ENCODE peak calls at places on chromosome 21, in four cellular contexts. R is CD4-positive, alpha-beta T cell; S is H9; P is testis. N is an unnamed sample.

GRCh38 chr21:41216486-41216885 is 48.5 kb downstream of the BACE2 start:
- DNase-seq in R (no peak), S (no peak), P (no peak), N (no peak)

GRCh38 chr21:34029724-34030528 is 43.5 kb upstream of the MRPS6 start:
- DNase-seq in R (peak; percentile 9), S (peak; percentile 88), P (peak; percentile 85), N (peak; percentile 42)

GRCh38 chr21:34200288-34200905 is 127.0 kb downstream of the MRPS6 start:
- DNase-seq in R (no peak), S (no peak), P (no peak), N (peak; percentile 82)

GRCh38 chr21:38955495-38955894 is 149.8 kb downstream of the ETS2 start:
- DNase-seq in R (no peak), S (no peak), P (no peak), N (no peak)

GRCh38 chr21:33264561-33264960 is 1.6 kb upstream of the IL10RB start:
- DNase-seq in R (no peak), S (no peak), P (no peak), N (no peak)

GRCh38 chr21:16532841-16533240 is 803.1 kb downstream of the USP25 start:
- DNase-seq in R (no peak), S (no peak), P (no peak), N (no peak)

GRCh38 chr21:34031835-34032370 is 41.5 kb upstream of the MRPS6 start:
- DNase-seq in R (no peak), S (no peak), P (no peak), N (no peak)

GRCh38 chr21:32578107-32578691 is 7.1 kb downstream of the TCP10L start:
- DNase-seq in R (no peak), S (peak; percentile 79), P (no peak), N (peak; percentile 22)

GRCh38 chr21:24514081-24514733 is 1093.1 kb downstream of the MRPL39 start:
- DNase-seq in R (no peak), S (no peak), P (no peak), N (peak; percentile 5)

GRCh38 chr21:33948096-33948950 is 32.7 kb upstream of the ATP5PO start:
- DNase-seq in R (peak; percentile 82), S (peak; percentile 92), P (no peak), N (peak; percentile 45)

GRCh38 chr21:37166733-37167132 is 93.7 kb downstream of the TTC3 start:
- DNase-seq in R (no peak), S (peak; percentile 43), P (no peak), N (peak; percentile 20)

GRCh38 chr21:31515253-31515652 is 144.2 kb upstream of the SOD1 start:
- DNase-seq in R (no peak), S (no peak), P (no peak), N (no peak)
- H3K27ac ChIP-seq in R (no peak overlapping the region), S (no peak overlapping the region), P (no peak overlapping the region), N (no peak overlapping the region)

GRCh38 chr21:35506352-35506751 is 457.2 kb upstream of the RUNX1 start:
- DNase-seq in R (no peak), S (no peak), P (no peak), N (peak; percentile 40)

GRCh38 chr21:35509004-35509704 is 460.1 kb upstream of the RUNX1 start:
- DNase-seq in R (no peak), S (no peak), P (no peak), N (no peak)

GRCh38 chr21:35511298-35512162 is 462.4 kb upstream of the RUNX1 start:
- DNase-seq in R (no peak), S (no peak), P (no peak), N (peak; percentile 29)

GRCh38 chr21:35510294-35510693 is 461.2 kb upstream of the RUNX1 start:
- DNase-seq in R (no peak), S (no peak), P (no peak), N (no peak)

DNA sequence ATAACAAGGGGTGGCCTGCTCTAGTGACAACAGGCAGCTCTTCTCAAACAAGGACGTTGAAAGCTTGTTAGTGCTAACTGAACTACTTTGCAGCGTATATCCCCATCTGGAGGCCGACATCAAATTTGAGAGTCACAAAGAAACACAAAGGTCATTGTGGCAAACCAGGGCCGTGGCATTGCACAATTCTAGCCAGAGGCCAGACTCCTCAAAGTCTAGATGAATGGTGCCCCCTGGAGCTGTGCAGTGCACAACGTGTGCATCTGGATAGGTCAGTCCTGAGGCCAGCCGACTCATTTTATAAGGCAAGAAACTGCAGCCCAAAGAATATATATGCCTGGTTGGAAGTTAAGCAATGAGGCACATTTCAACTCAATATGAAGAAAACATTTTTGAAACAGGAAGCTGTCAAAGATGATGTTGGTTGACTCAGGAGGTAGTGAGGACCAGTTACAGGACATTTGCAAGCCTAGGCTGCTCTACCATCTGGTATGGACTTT is 459.3 kb upstream of the RUNX1 start:
- DNase-seq in R (no peak), S (peak; percentile 56), P (peak; percentile 49), N (no peak)
- TF ChIP-seq CTCF in R (no peak), S (peak; percentile 56), P (no peak), N (peak; percentile 64)

DNA sequence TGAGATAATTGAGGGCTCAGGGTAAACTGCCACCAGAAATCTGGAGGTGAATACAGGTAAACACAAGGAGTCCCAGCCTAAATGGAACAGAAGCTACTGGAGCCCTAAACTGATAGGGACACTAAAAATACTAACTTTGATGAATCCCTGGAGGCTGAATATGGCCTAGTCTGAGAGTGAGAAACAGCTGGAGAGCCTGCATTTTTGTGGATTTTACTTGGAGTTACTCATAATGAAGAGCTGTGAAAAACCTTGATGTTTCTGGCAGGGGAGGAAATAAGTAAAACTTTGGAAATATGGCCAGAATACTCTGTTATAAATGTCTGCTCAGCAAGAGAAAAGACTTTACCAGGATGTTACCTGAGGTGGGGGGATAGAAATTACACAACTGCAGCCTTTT is 164.4 kb downstream of the LIPI start:
- DNase-seq in R (no peak), S (no peak), P (no peak), N (no peak)
- H3K9me3 ChIP-seq in R (no peaks in the 10 kb centered on the region), S (no peaks in the 10 kb centered on the region), P (no peaks in the 10 kb centered on the region), N (no peaks in the 10 kb centered on the region)

DNA sequence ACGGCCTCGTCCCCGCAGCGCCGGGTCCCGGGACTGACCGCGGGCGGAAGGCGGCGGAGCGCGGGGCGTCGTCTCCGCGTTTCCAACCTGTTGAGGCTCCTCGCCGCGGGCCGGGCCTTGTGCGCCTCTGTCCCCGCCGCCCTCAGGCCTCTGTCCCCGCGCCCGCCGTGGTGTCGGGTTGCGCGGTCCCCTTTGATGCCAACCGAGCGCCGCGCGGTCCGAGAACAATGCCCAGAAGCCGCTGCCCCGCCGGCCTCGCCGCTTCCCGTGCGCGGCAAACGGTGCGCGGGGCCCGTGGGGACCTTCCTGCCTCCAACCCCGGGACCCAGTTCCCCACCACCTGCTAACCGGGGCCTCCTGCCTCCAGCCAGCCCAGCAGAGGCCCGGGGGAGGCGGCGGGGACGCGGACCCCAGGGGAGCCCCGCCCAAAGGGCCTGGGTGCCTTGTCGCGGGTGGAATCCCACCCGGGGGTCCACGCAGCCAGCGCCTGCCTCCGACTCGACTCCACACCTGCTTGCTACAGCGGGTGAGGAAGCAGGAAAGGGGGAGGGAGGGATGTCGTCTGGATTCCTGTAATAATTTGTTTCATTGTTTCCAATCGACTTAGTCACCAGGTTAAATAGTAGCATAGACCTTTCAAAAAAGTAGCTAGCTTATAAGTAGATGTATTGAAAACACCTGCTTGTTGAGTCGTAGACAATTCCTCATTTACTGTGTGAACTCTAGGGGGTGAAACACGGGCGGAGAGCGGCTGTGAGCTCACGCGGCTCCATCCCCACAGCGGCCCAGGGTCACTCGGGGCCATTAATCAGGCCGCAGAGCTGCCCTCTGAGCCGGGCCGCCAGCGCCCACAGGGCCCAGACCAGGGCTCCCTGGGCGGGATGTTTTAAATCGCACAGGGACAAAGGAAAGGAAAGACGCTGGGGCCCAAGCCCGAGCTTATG is 1.1 kb downstream of the COL18A1 start:
- DNase-seq in R (no peak), S (no peak), P (peak; percentile 60), N (no peak)
- H3K27ac ChIP-seq in R (no peak overlapping the region), S (peak overlapping the region; percentile 0), P (peak overlapping the region; percentile 88), N (peak overlapping the region; percentile 90)

GRCh38 chr21:44872568-44873355 is 728 bp downstream of the PTTG1IP start:
- DNase-seq in R (no peak), S (no peak), P (peak; percentile 57), N (peak; percentile 47)
- TF ChIP-seq CTCF in R (no peak), S (no peak), P (no peak), N (no peak)

DNA sequence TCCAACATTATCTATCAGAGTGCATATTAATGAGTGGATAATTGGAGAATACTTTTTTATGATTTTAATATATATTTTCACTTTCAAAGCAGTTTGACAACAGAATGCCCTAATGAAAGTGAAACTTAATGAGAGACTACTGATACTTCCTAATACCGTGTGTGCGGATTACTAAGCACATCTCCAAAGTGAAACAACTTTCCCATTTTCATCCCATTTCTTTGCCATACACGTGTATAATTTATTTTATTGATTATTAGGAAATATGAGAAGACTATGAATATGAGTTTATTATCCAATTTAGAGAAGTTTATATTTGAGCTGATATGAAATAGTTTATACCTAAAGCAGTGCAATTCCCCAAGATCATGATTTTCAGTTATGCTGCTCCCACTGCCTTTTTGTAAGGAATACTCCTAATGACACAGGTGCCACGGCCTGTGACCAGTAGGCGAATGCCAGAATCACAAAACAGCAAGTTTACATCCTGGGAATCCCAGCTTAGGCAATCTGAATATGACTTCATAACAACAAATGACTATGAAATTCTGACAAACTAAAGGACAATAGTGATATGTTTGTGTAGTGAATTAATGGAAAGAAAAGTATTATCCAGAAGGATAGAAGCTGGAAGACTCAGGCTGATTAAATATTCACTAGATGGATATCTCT is 202.9 kb downstream of the NCAM2 start:
- DNase-seq in R (no peak), S (no peak), P (no peak), N (peak; percentile 53)
- H3K9me3 ChIP-seq in R (no peaks in the 10 kb centered on the region), S (no peaks in the 10 kb centered on the region), P (no peaks in the 10 kb centered on the region), N (no peaks in the 10 kb centered on the region)

DNA sequence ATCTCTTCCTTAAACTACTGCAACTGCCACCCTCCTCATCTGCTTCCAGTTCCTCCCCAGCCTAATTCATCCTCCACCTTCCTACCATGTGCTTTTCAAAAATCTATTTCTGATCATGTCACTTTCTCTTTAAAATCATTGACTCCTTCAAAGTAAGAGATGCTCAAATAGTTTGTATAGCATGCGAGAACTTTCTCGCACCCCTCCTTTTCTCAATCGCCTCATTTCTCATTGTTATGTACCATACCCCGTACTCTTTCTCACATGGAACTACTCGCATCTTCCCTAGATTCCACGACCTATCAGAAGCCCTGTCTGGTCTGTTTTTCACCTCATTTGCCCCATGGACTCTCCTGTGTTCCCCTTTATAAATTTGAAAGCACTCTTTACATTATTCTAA is 238.2 kb downstream of the NRIP1 start:
- DNase-seq in R (no peak), S (no peak), P (no peak), N (no peak)
- H3K27ac ChIP-seq in R (no peak overlapping the region), S (no peak overlapping the region), P (no peak overlapping the region), N (no peak overlapping the region)

GRCh38 chr21:17674106-17674505 is 61.4 kb upstream of the BTG3 start:
- DNase-seq in R (no peak), S (no peak), P (no peak), N (no peak)

GRCh38 chr21:17682924-17683323 is 70.2 kb upstream of the BTG3 start:
- DNase-seq in R (no peak), S (no peak), P (no peak), N (no peak)

GRCh38 chr21:17673261-17674020 is 60.7 kb upstream of the BTG3 start:
- DNase-seq in R (no peak), S (no peak), P (peak; percentile 58), N (no peak)

GRCh38 chr21:17679002-17679600 is 66.4 kb upstream of the BTG3 start:
- DNase-seq in R (no peak), S (no peak), P (no peak), N (peak; percentile 75)
- TF ChIP-seq CTCF in R (peak; percentile 81), S (peak; percentile 87), P (peak; percentile 81), N (peak; percentile 70)

DNA sequence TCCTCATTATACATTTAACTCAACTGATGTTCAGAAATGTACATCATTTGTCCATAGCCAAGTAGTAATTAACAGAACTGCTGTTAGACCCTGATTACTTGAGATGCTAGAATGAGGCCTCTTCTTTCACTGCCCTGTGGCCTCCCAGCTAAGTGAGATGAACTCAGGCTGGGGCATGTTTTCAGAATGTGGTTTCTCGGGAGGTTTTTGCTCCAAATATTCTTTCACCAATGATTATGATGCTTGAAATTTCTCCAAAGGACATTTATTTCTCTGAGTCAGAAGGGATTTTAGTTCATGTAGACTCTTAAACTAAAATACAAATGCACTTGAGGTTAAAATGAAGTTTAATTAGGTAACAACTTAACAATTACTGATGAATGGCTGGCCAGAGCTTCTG is 34.6 kb upstream of the ADAMTS5 start:
- DNase-seq in R (no peak), S (no peak), P (no peak), N (no peak)
- H3K9me3 ChIP-seq in R (no peaks in the 10 kb centered on the region), S (no peaks in the 10 kb centered on the region), P (no peaks in the 10 kb centered on the region), N (no peaks in the 10 kb centered on the region)

N was measured in cardiac muscle cell.